ENCODE peak calls at places on chromosome 5, in six cellular contexts. V, K, J, I, C and M are unnamed samples.

GRCh38 chr5:107104774-107105050 is 566.0 kb downstream of the EFNA5 start:
- DNase-seq in V (no peak), K (no peak), J (no peak), I (no peak), C (no peak), M (no peak)

GRCh38 chr5:134101686-134102439 is 12.6 kb upstream of the TCF7 start:
- DNase-seq in V (peak), K (peak), J (no peak), I (peak), C (peak), M (no peak)

GRCh38 chr5:1319436-1320343 is 24.8 kb upstream of the TERT start:
- DNase-seq in V (no peak), K (no peak), J (no peak), I (no peak), C (peak), M (no peak)

GRCh38 chr5:7671420-7671819 is 179.5 kb downstream of the CFAP90 start:
- DNase-seq in V (no peak), K (no peak), J (no peak), I (no peak), C (no peak), M (no peak)

GRCh38 chr5:141853895-141854626 is 24.1 kb downstream of the PCDH1 start:
- DNase-seq in V (no peak), K (no peak), J (no peak), I (no peak), C (no peak), M (no peak)

GRCh38 chr5:27702339-27702820 is 664.0 kb upstream of the CDH9 start:
- DNase-seq in V (no peak), K (no peak), J (no peak), I (no peak), C (no peak), M (peak)

GRCh38 chr5:180010636-180011035 is 60.9 kb downstream of the RNF130 start:
- DNase-seq in V (no peak), K (no peak), J (no peak), I (no peak), C (no peak), M (no peak)

GRCh38 chr5:32760091-32760509 is 49.0 kb downstream of the NPR3 start:
- DNase-seq in V (peak), K (no peak), J (peak), I (no peak), C (no peak), M (peak)

GRCh38 chr5:112682621-112683061 is 55.0 kb upstream of the APC start:
- DNase-seq in V (peak), K (no peak), J (peak), I (no peak), C (no peak), M (peak)

GRCh38 chr5:72598461-72599433 is 91.5 kb upstream of the ZNF366 start:
- DNase-seq in V (peak), K (no peak), J (peak), I (no peak), C (no peak), M (no peak)

GRCh38 chr5:152499816-152500575 is 94.9 kb upstream of the NMUR2 start:
- DNase-seq in V (no peak), K (no peak), J (no peak), I (no peak), C (no peak), M (no peak)

GRCh38 chr5:54676964-54677363 is 159.4 kb downstream of the SNX18 start:
- DNase-seq in V (no peak), K (no peak), J (no peak), I (no peak), C (no peak), M (no peak)

GRCh38 chr5:103962023-103962422 is 399.4 kb upstream of the NUDT12 start:
- DNase-seq in V (no peak), K (no peak), J (no peak), I (no peak), C (no peak), M (no peak)

GRCh38 chr5:135018457-135018856 is 15.6 kb downstream of the PITX1 start:
- DNase-seq in V (no peak), K (no peak), J (no peak), I (no peak), C (no peak), M (no peak)

GRCh38 chr5:108858959-108859358 is 111.3 kb downstream of the FER start:
- DNase-seq in V (no peak), K (no peak), J (no peak), I (no peak), C (peak), M (peak)

GRCh38 chr5:9265391-9266287 is 280.2 kb downstream of the SEMA5A start:
- DNase-seq in V (peak), K (no peak), J (peak), I (no peak), C (no peak), M (peak)

GRCh38 chr5:115461093-115461492 is 83.5 kb downstream of the FEM1C start:
- DNase-seq in V (peak), K (no peak), J (peak), I (no peak), C (no peak), M (peak)

GRCh38 chr5:64229163-64229774 is 63.6 kb downstream of the RNF180 start:
- DNase-seq in V (peak), K (no peak), J (peak), I (no peak), C (peak), M (peak)

GRCh38 chr5:107305999-107306398 is 364.7 kb downstream of the EFNA5 start:
- DNase-seq in V (no peak), K (no peak), J (no peak), I (no peak), C (no peak), M (no peak)